ENCODE peak calls at places on chromosomes 6 and 20, in ten cellular contexts. M, H, C, Y, V, N, U, G, P and I are unnamed samples.

GRCh38 chr20:6626805-6627204 is 140.7 kb upstream of the BMP2 start:
- DNase-seq in Y (no peak), M (no peak), N (peak; percentile 17), C (no peak), H (no peak), G (no peak), V (no peak), U (no peak), P (no peak), I (no peak)

GRCh38 chr20:1906361-1907051 is 11.3 kb downstream of the SIRPA start:
- DNase-seq in H (no peak), Y (no peak), M (no peak), G (no peak), C (no peak), V (no peak), U (no peak), P (no peak), N (no peak), I (no peak)

GRCh38 chr20:24823989-24824693 is 124.9 kb upstream of the CST7 start:
- DNase-seq in C (no peak), M (no peak), U (no peak), Y (no peak), G (no peak), H (no peak), N (no peak), P (no peak), V (no peak), I (no peak)

GRCh38 chr6:15796844-15797243 is 134.0 kb upstream of the DTNBP1 start:
- DNase-seq in M (no peak), Y (no peak), N (no peak), P (no peak), V (no peak), H (no peak), C (no peak), G (no peak), U (no peak), I (no peak)

GRCh38 chr20:21180248-21180647 is 54.4 kb downstream of the KIZ start:
- DNase-seq in V (no peak), P (no peak), C (no peak), G (no peak), M (no peak), H (no peak), U (no peak), Y (no peak), N (no peak), I (no peak)

GRCh38 chr6:74991573-74992332 is 214.1 kb downstream of the COL12A1 start:
- DNase-seq in M (no peak), P (no peak), H (peak; percentile 77), Y (no peak), N (peak; percentile 6), U (no peak), C (peak; percentile 38), V (peak; percentile 66), G (no peak), I (no peak)

GRCh38 chr6:105646391-105646867 is 243.5 kb upstream of the PREP start:
- DNase-seq in V (no peak), C (peak; percentile 13), H (peak; percentile 5), P (peak; percentile 60), U (no peak), M (no peak), G (no peak), Y (no peak), N (no peak), I (no peak)

GRCh38 chr6:40807484-40807883 is 220.3 kb upstream of the LRFN2 start:
- DNase-seq in N (no peak), M (no peak), P (peak; percentile 71), U (no peak), Y (no peak), V (no peak), C (no peak), G (no peak), H (no peak), I (no peak)

GRCh38 chr6:13038315-13039261 is 289.7 kb downstream of the TBC1D7 start:
- DNase-seq in N (no peak), M (no peak), C (no peak), G (no peak), P (no peak), H (peak; percentile 37), Y (no peak), U (no peak), V (peak; percentile 38), I (no peak)

GRCh38 chr20:62120365-62120762 is 1.9 kb upstream of the LSM14B start:
- DNase-seq in Y (no peak), C (no peak), P (no peak), M (no peak), N (no peak), U (no peak), G (no peak), V (no peak), H (no peak), I (no peak)

GRCh38 chr6:299050-299980 is 7.0 kb downstream of the DUSP22 start:
- DNase-seq in C (peak; percentile 40), V (peak; percentile 33), P (no peak), G (no peak), U (no peak), Y (no peak), N (no peak), H (peak; percentile 70), M (peak; percentile 52), I (no peak)

DNA sequence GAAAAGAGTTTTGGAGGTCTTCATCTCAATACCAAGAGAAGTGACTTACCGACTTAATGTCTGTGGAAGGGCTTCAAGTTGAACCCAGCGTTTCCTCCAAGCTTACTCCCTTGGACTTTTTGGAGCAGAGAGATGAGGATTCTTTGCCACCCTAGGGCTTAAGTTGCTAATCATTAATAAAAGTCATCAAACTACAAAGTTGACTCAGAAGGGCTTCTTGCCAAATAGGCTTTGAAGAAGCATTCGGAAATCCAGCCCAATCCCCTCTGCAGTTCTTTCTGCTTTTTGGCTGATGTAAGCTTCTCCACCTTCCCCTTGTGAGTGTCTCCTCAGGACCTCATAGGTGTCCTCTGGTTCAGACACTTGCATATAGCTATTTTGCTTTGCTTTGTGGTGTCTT is at the start of gene SLC17A3:
- DNase-seq in H (no peak), V (no peak), Y (no peak), P (no peak), G (no peak), C (no peak), N (no peak), U (no peak), M (no peak), I (no peak)
- H3K4me3 ChIP-seq in H (no peak within 1 kb of the TSS), V (no peak within 1 kb of the TSS), Y (no peak within 1 kb of the TSS), P (no peak within 1 kb of the TSS), G (no peak within 1 kb of the TSS), C (no peak within 1 kb of the TSS), N (no peak within 1 kb of the TSS), U (no peak within 1 kb of the TSS), M (peak within 1 kb of the TSS; percentile 2), I (no peak within 1 kb of the TSS)

GRCh38 chr20:29878777-29879442 is 1378.6 kb upstream of the DEFB115 start:
- DNase-seq in P (no peak), G (no peak), H (no peak), M (peak; percentile 58), C (no peak), Y (no peak), U (no peak), N (no peak), V (no peak), I (peak; percentile 19)
- H3K4me3 ChIP-seq in P (no peak overlapping the region), G (no peak overlapping the region), H (no peak overlapping the region), M (no peak overlapping the region), C (no peak overlapping the region), Y (no peak overlapping the region), U (peak overlapping the region; percentile 36), N (no peak overlapping the region), V (no peak overlapping the region), I (no peak overlapping the region)

GRCh38 chr6:26122402-26122792 is 35.2 kb downstream of the HFE start:
- DNase-seq in H (no peak), U (peak; percentile 43), V (no peak), N (peak; percentile 56), C (no peak), Y (no peak), G (no peak), M (no peak), P (no peak), I (peak; percentile 25)

GRCh38 chr6:26124550-26125014 is 37.4 kb downstream of the HFE start:
- DNase-seq in U (no peak), N (no peak), C (no peak), P (peak; percentile 61), H (no peak), G (no peak), V (no peak), M (no peak), Y (no peak), I (no peak)

GRCh38 chr6:26125015-26125690 is 37.9 kb downstream of the HFE start:
- DNase-seq in N (peak; percentile 16), U (peak; percentile 46), M (no peak), G (no peak), P (peak; percentile 53), C (no peak), H (peak; percentile 20), Y (no peak), V (no peak), I (peak; percentile 35)

GRCh38 chr6:26122793-26123674 is 35.8 kb downstream of the HFE start:
- DNase-seq in U (peak; percentile 97), Y (peak; percentile 88), M (peak; percentile 93), N (peak; percentile 93), V (peak; percentile 98), G (peak; percentile 93), P (peak; percentile 100), H (peak; percentile 99), C (peak; percentile 99), I (peak; percentile 97)

DNA sequence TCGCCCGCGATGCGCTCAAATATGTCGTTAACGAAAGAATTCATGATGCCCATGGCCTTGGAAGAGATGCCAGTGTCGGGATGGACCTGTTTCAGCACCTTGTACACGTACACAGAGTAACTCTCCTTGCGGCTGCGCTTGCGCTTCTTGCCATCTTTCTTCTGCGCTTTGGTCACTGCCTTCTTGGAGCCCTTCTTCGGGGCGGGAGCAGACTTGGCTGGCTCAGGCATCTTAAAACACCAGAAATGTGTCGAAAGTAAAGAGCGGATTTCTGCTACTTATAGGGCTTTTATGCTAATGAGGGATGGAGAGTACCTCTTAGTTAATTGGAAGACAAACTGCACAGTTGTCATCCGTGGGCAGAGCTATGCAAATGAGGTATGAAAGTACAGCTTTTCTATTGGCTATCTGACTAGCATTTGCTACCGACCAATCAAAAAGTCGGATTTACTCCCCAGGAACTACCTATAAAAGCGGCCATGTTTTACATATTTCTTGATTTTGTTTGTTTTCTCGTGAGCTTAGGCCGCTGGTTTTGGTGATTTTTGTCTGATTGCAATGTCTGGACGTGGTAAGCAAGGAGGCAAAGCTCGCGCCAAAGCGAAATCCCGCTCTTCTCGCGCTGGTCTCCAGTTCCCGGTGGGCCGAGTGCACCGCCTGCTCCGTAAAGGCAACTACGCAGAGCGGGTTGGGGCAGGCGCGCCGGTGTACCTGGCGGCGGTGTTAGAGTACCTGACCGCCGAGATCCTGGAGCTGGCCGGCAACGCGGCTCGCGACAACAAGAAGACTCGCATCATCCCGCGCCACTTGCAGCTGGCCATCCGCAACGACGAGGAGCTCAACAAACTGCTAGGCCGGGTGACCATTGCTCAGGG is 36.7 kb downstream of the HFE start:
- DNase-seq in V (peak; percentile 99), G (peak; percentile 99), M (peak; percentile 86), N (peak; percentile 94), Y (peak; percentile 60), C (peak; percentile 100), P (peak; percentile 99), U (peak; percentile 92), H (peak; percentile 100), I (peak; percentile 82)
- H3K4me3 ChIP-seq in V (peak overlapping the region; percentile 98), G (peak overlapping the region; percentile 96), M (peak overlapping the region; percentile 69), N (peak overlapping the region; percentile 94), Y (peak overlapping the region; percentile 95), C (peak overlapping the region; percentile 83), P (peak overlapping the region; percentile 84), U (peak overlapping the region; percentile 78), H (peak overlapping the region; percentile 96), I (peak overlapping the region; percentile 78)

DNA sequence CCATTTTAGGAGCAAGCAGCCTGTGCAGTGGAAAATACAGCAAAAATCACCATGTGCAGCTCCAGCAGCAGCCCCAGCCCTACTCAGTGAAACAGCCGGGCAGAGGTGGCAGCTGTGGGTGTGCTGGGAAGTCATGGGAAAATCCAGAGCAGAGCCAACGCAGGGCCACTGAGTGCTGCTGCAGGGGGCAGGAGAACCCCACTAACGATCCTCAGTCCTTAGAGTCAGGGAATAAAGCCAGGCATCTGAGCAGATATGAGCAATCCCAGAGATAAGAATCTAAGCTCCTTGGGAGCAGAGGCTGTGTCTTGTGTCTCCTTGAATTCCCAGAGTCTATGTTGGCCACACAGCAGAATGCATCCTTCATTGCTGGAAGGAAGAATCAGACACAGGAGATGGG is 493.1 kb upstream of the MAP3K7 start:
- DNase-seq in H (peak; percentile 22), C (no peak), Y (no peak), G (no peak), N (peak; percentile 31), M (no peak), U (peak; percentile 14), P (no peak), V (no peak), I (no peak)
- H3K4me3 ChIP-seq in H (no peak overlapping the region), C (no peak overlapping the region), Y (no peak overlapping the region), G (no peak overlapping the region), N (no peak overlapping the region), M (no peak overlapping the region), U (no peak overlapping the region), P (no peak overlapping the region), V (no peak overlapping the region), I (no peak overlapping the region)